ENCODE peak calls at places on chromosomes 2 and 18, in eight cellular contexts. L is hypothalamus; D is thoracic aorta; C is AG08396; A is GM19239; I is activated CD4-positive, CD25-positive, alpha-beta regulatory T cell treated with anti-CD3 and anti-CD28 coated beads, Interleukin-2, amount 50 U/mL, for 16 hours; E is heart left ventricle; Z is midbrain. J is an unnamed sample.

GRCh38 chr2:113342650-113343049 is 63.9 kb upstream of the PAX8 start:
- DNase-seq in L (peak), D (no peak), C (no peak), A (no peak), I (no peak), E (no peak), Z (no peak), J (no peak)

GRCh38 chr2:10120938-10121574 is 1.5 kb upstream of the RRM2 start:
- DNase-seq in L (no peak), D (no peak), C (no peak), A (no peak), I (no peak), E (no peak), Z (no peak), J (no peak)

GRCh38 chr18:366466-367053 is 98.7 kb upstream of the THOC1 start:
- DNase-seq in L (no peak), D (no peak), C (no peak), A (no peak), I (no peak), E (no peak), Z (no peak), J (no peak)

GRCh38 chr2:237507478-237507877 is 20.4 kb downstream of the MLPH start:
- DNase-seq in L (no peak), D (no peak), C (no peak), A (no peak), I (no peak), E (no peak), Z (no peak), J (no peak)

GRCh38 chr2:242088471-242089212 is 219.1 kb downstream of the RTP5 start:
- DNase-seq in L (peak), D (peak), C (peak), A (peak), I (peak), E (peak), Z (peak), J (peak)

GRCh38 chr2:28185881-28186280 is 206.8 kb upstream of the FOSL2 start:
- DNase-seq in L (no peak), D (no peak), C (no peak), A (no peak), I (no peak), E (no peak), Z (no peak), J (no peak)

GRCh38 chr18:23593720-23594119 is 7.4 kb upstream of the NPC1 start:
- DNase-seq in L (no peak), D (no peak), C (peak), A (no peak), I (no peak), E (no peak), Z (no peak), J (no peak)

GRCh38 chr2:239805043-239805329 is 220.2 kb downstream of the NDUFA10 start:
- DNase-seq in L (no peak), D (no peak), C (no peak), A (no peak), I (no peak), E (no peak), Z (no peak), J (no peak)

GRCh38 chr2:228646061-228646460 is 464.6 kb upstream of the SPHKAP start:
- DNase-seq in L (no peak), D (no peak), C (no peak), A (no peak), I (no peak), E (no peak), Z (no peak), J (no peak)

GRCh38 chr2:120749506-120750431 is 14.1 kb downstream of the GLI2 start:
- DNase-seq in L (no peak), D (no peak), C (no peak), A (no peak), I (no peak), E (peak), Z (no peak), J (no peak)

GRCh38 chr2:212686285-212686895 is 147.8 kb upstream of the ERBB4 start:
- DNase-seq in L (peak), D (no peak), C (peak), A (peak), I (peak), E (peak), Z (peak), J (peak)

GRCh38 chr2:163682695-163683094 is 53.1 kb downstream of the FIGN start:
- DNase-seq in L (no peak), D (no peak), C (no peak), A (no peak), I (no peak), E (no peak), Z (no peak), J (no peak)

GRCh38 chr18:46333371-46334199 is 229.4 kb downstream of the HAUS1 start:
- DNase-seq in L (peak), D (no peak), C (peak), A (no peak), I (no peak), E (peak), Z (peak), J (no peak)

GRCh38 chr2:187918996-187919821 is 365.0 kb upstream of the TFPI start:
- DNase-seq in L (no peak), D (no peak), C (no peak), A (no peak), I (no peak), E (no peak), Z (no peak), J (no peak)

GRCh38 chr2:20634430-20635095 is 16.3 kb downstream of the HS1BP3 start:
- DNase-seq in L (no peak), D (no peak), C (peak), A (no peak), I (no peak), E (peak), Z (no peak), J (no peak)

GRCh38 chr2:43389581-43390466 is 163.4 kb upstream of the ZFP36L2 start:
- DNase-seq in L (no peak), D (no peak), C (no peak), A (no peak), I (no peak), E (no peak), Z (no peak), J (no peak)

GRCh38 chr18:73724908-73725307 is 422.7 kb downstream of the FBXO15 start:
- DNase-seq in L (no peak), D (no peak), C (no peak), A (no peak), I (no peak), E (no peak), Z (no peak), J (no peak)

J was measured in GM12878.